ENCODE peak calls at places on chromosomes 13 and 19, in six cellular contexts. A is hepatocyte; Q is smooth muscle cell of the brain vasculature; X is activated CD4-positive, alpha-beta T cell treated with anti-CD3 and anti-CD28 coated beads for 1 hour; U is fibroblast of pulmonary artery; H is mucosa of descending colon. T is an unnamed sample.

GRCh38 chr13:82688400-82688999 is 1193.8 kb downstream of the SLITRK1 start:
- DNase-seq in A (no peak), Q (no peak), X (no peak), U (peak), H (no peak), T (no peak)

GRCh38 chr19:45496349-45496953 is 396 bp downstream of the RTN2 start:
- DNase-seq in A (peak), Q (no peak), X (peak), U (no peak), H (peak), T (peak)

GRCh38 chr19:13089139-13089856 is 13.4 kb downstream of the LYL1 start:
- DNase-seq in A (no peak), Q (no peak), X (no peak), U (no peak), H (no peak), T (no peak)

GRCh38 chr19:29532097-29532496 is 6.3 kb downstream of the VSTM2B start:
- DNase-seq in A (no peak), Q (no peak), X (no peak), U (no peak), H (no peak), T (no peak)

GRCh38 chr13:30477346-30478235 is 11.9 kb upstream of the HMGB1 start:
- DNase-seq in A (no peak), Q (no peak), X (no peak), U (no peak), H (no peak), T (no peak)

GRCh38 chr13:38763446-38764381 is 76.8 kb downstream of the FREM2 start:
- DNase-seq in A (peak), Q (peak), X (no peak), U (peak), H (no peak), T (no peak)

GRCh38 chr13:23510979-23511735 is 59.1 kb upstream of the TNFRSF19 start:
- DNase-seq in A (peak), Q (no peak), X (no peak), U (peak), H (no peak), T (no peak)

GRCh38 chr13:56134524-56134923 is 1006.2 kb upstream of the PRR20A start:
- DNase-seq in A (no peak), Q (no peak), X (no peak), U (no peak), H (no peak), T (no peak)

GRCh38 chr13:50309872-50310594 is 294.8 kb downstream of the KCNRG start:
- DNase-seq in A (peak), Q (no peak), X (no peak), U (no peak), H (no peak), T (no peak)

GRCh38 chr13:50451609-50452008 is 391.9 kb downstream of the DLEU7 start:
- DNase-seq in A (no peak), Q (no peak), X (no peak), U (no peak), H (no peak), T (peak)

GRCh38 chr13:93624371-93624777 is 397.8 kb downstream of the GPC6 start:
- DNase-seq in A (no peak), Q (no peak), X (no peak), U (peak), H (no peak), T (no peak)

GRCh38 chr19:7877249-7877836 is 3.2 kb upstream of the PRR36 start:
- DNase-seq in A (no peak), Q (no peak), X (no peak), U (no peak), H (no peak), T (no peak)

GRCh38 chr19:17235618-17236413 is 9.8 kb downstream of the OCEL1 start:
- DNase-seq in A (peak), Q (no peak), X (peak), U (peak), H (peak), T (peak)

GRCh38 chr19:14147797-14148605 is 11.6 kb upstream of the ASF1B start:
- DNase-seq in A (peak), Q (no peak), X (peak), U (peak), H (peak), T (peak)

GRCh38 chr19:46925548-46925950 is 64.8 kb downstream of the ARHGAP35 start:
- DNase-seq in A (peak), Q (no peak), X (no peak), U (peak), H (no peak), T (no peak)

GRCh38 chr13:105441406-105441805 is 1094.1 kb downstream of the EFNB2 start:
- DNase-seq in A (no peak), Q (no peak), X (no peak), U (peak), H (no peak), T (no peak)

GRCh38 chr13:33536639-33537425 is 251.3 kb upstream of the STARD13 start:
- DNase-seq in A (no peak), Q (peak), X (no peak), U (no peak), H (no peak), T (no peak)

GRCh38 chr13:50594276-50594970 is 249.1 kb downstream of the DLEU7 start:
- DNase-seq in A (no peak), Q (no peak), X (no peak), U (no peak), H (peak), T (no peak)

GRCh38 chr19:8302357-8302691 is 5.8 kb downstream of the CD320 start:
- DNase-seq in A (no peak), Q (no peak), X (peak), U (no peak), H (peak), T (peak)

GRCh38 chr19:12331211-12331941 is 2.1 kb downstream of the ZNF563 start:
- DNase-seq in A (peak), Q (no peak), X (peak), U (no peak), H (no peak), T (no peak)

GRCh38 chr13:31815361-31816144 is 76.2 kb downstream of the RXFP2 start:
- DNase-seq in A (no peak), Q (no peak), X (no peak), U (no peak), H (no peak), T (no peak)

GRCh38 chr19:18741124-18741493 is 50.0 kb downstream of the COMP start:
- DNase-seq in A (no peak), Q (no peak), X (no peak), U (no peak), H (no peak), T (no peak)

T was measured in left ventricle myocardium superior.